ENCODE peak calls at places on chromosomes 2 and 18, in six cellular contexts. G is HepG2, B is right lobe of liver, A is OCI-LY7, I is psoas muscle, S is MM.1S. X is an unnamed sample.

GRCh38 chr18:68779169-68779568 is 18.7 kb upstream of the CCDC102B start:
- DNase-seq in S (no peak), B (no peak), G (no peak), A (no peak), I (no peak), X (no peak)

GRCh38 chr18:46480187-46480586 is 176.8 kb downstream of the LOXHD1 start:
- DNase-seq in B (no peak), G (no peak), S (no peak), A (no peak), I (no peak), X (no peak)

GRCh38 chr2:85438291-85439110 is 20.0 kb downstream of the SH2D6 start:
- DNase-seq in G (peak), A (no peak), I (peak), S (no peak), B (peak), X (no peak)

GRCh38 chr2:174246944-174247381 is 1.4 kb downstream of the OLA1 start:
- DNase-seq in I (no peak), A (no peak), B (no peak), S (no peak), G (peak), X (no peak)

GRCh38 chr2:219500135-219500534 is 1.4 kb downstream of the GMPPA start:
- DNase-seq in S (no peak), G (peak), I (no peak), A (no peak), B (no peak), X (no peak)

GRCh38 chr2:102872388-102872787 is 110.6 kb downstream of the TMEM182 start:
- DNase-seq in B (no peak), S (no peak), G (peak), A (no peak), I (no peak), X (no peak)

GRCh38 chr18:42792731-42793130 is 322.8 kb downstream of the RIT2 start:
- DNase-seq in I (no peak), S (no peak), A (no peak), G (no peak), B (no peak), X (no peak)

GRCh38 chr18:25974630-25975077 is 115.8 kb downstream of the SS18 start:
- DNase-seq in I (no peak), G (no peak), S (no peak), B (no peak), A (peak), X (no peak)

GRCh38 chr2:59585657-59586056 is 967.8 kb downstream of the BCL11A start:
- DNase-seq in B (no peak), S (no peak), I (no peak), A (no peak), G (no peak), X (no peak)

GRCh38 chr2:26033270-26033768 is 565 bp upstream of the RAB10 start:
- DNase-seq in G (peak), S (no peak), A (peak), B (peak), I (no peak), X (peak)

GRCh38 chr2:54968561-54969218 is 81.6 kb downstream of the RTN4 start:
- DNase-seq in B (no peak), A (no peak), G (no peak), S (no peak), I (peak), X (no peak)

GRCh38 chr2:147096671-147097070 is 748.2 kb upstream of the ACVR2A start:
- DNase-seq in G (no peak), B (no peak), A (no peak), S (no peak), I (no peak), X (no peak)

GRCh38 chr18:77062518-77063003 is 70.0 kb downstream of the MBP start:
- DNase-seq in S (peak), G (no peak), I (no peak), A (peak), B (no peak), X (no peak)

GRCh38 chr2:102735431-102736130 is 26.2 kb upstream of the TMEM182 start:
- DNase-seq in S (no peak), I (peak), B (peak), A (no peak), G (peak), X (no peak)

GRCh38 chr2:97968228-97968627 is 27.5 kb downstream of the TMEM131 start:
- DNase-seq in G (no peak), I (no peak), A (no peak), S (no peak), B (no peak), X (no peak)

GRCh38 chr18:13051950-13052349 is 60.8 kb downstream of the CEP192 start:
- DNase-seq in A (peak), B (no peak), I (no peak), S (no peak), G (no peak), X (no peak)

GRCh38 chr2:24385366-24385765 is 25.0 kb upstream of the ITSN2 start:
- DNase-seq in B (no peak), G (no peak), A (no peak), S (no peak), I (no peak), X (no peak)

GRCh38 chr2:236180831-236181453 is 12.8 kb upstream of the GBX2 start:
- DNase-seq in S (peak), G (peak), A (peak), I (no peak), B (peak), X (no peak)

GRCh38 chr2:236177967-236178909 is 10.1 kb upstream of the GBX2 start:
- DNase-seq in B (peak), G (peak), I (peak), S (peak), A (no peak), X (no peak)

GRCh38 chr2:236178921-236179652 is 10.9 kb upstream of the GBX2 start:
- DNase-seq in I (no peak), B (no peak), S (no peak), A (no peak), G (no peak), X (no peak)

GRCh38 chr2:236180501-236180816 is 12.3 kb upstream of the GBX2 start:
- DNase-seq in S (no peak), B (no peak), A (no peak), G (no peak), I (no peak), X (no peak)

GRCh38 chr2:236179653-236180500 is 11.7 kb upstream of the GBX2 start:
- DNase-seq in B (no peak), A (no peak), S (no peak), I (no peak), G (no peak), X (no peak)
- H3K4me3 ChIP-seq in B (no peak), A (no peak), S (no peak), I (peak), G (no peak), X (peak)

GRCh38 chr2:73918856-73919255 is 7.8 kb upstream of the DGUOK start:
- DNase-seq in I (no peak), A (no peak), G (no peak), S (no peak), B (no peak), X (no peak)

GRCh38 chr2:73919596-73920228 is 7.0 kb upstream of the DGUOK start:
- DNase-seq in I (no peak), G (no peak), B (no peak), A (no peak), S (no peak), X (no peak)

GRCh38 chr2:73921581-73921980 is 5.1 kb upstream of the DGUOK start:
- DNase-seq in B (no peak), G (no peak), S (no peak), I (no peak), A (no peak), X (no peak)

GRCh38 chr2:73922681-73923080 is 4.0 kb upstream of the DGUOK start:
- DNase-seq in G (no peak), B (no peak), I (no peak), S (no peak), A (no peak), X (no peak)

GRCh38 chr2:73920577-73921545 is 5.8 kb upstream of the DGUOK start:
- DNase-seq in I (peak), B (peak), S (no peak), G (peak), A (peak), X (no peak)
- TF ChIP-seq CTCF in I (no peak), B (no peak), S (peak), G (peak), A (peak), X (peak)

DNA sequence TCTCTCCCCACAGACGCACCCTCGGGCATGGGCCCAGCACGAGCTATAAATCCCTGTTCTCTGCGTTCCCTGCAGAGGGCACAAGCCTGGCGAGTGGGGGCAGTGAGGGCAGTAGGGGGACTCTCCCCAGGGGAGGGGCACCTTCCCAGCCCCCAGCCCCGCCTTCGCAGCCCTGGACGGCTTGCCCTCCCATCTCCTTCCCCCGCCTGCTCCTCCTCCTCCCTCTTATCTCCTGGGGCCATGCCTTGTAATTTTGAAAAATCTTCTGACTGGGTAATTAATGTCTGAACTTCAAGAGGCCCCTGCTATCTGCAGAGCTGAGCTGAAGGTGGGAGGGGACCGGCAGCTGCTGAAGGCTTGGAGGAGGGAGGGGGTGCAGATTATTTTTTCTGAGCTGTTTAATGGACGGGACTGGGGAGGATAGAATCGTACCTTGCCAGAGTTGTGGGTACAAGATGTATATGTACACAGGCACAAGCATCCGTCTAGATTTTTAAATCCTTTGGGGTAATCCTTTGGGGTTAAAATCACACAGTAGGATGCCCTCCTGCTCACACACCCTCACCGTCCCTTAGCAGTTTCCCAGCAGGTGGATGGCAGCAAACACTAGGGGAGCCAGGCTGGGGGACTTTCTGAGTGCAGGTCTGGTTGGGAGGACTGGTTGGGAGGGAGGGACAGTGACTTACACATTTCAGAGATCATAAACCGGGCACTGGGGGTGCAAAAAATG is 121.9 kb downstream of the SMAD7 start:
- DNase-seq in G (no peak), A (no peak), I (no peak), S (no peak), B (no peak), X (no peak)
- H3K4me3 ChIP-seq in G (no peak), A (no peak), I (no peak), S (no peak), B (no peak), X (peak)

DNA sequence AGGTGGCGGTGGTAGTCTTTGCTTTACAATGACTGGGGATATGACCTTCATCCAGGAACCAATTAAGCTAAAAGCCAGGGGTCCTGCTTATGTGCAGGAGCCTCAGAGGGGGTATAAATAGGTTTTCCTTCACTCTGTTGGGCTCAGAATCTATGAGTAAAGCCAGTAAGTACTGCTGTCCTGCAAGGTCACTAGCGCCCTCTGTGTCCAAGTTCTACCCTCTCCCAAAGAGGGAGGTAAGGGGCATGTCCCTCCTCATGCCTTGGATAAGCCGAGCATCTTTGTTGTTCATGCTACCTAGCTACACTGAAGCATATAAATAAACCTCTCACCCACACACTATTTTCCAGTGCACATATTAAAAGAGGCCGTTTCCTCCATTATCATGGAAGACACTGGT is 79.4 kb downstream of the SPRED2 start:
- DNase-seq in G (no peak), A (no peak), B (no peak), S (no peak), I (no peak), X (no peak)
- TF ChIP-seq CTCF in G (peak), A (peak), B (no peak), S (no peak), I (no peak), X (no peak)

DNA sequence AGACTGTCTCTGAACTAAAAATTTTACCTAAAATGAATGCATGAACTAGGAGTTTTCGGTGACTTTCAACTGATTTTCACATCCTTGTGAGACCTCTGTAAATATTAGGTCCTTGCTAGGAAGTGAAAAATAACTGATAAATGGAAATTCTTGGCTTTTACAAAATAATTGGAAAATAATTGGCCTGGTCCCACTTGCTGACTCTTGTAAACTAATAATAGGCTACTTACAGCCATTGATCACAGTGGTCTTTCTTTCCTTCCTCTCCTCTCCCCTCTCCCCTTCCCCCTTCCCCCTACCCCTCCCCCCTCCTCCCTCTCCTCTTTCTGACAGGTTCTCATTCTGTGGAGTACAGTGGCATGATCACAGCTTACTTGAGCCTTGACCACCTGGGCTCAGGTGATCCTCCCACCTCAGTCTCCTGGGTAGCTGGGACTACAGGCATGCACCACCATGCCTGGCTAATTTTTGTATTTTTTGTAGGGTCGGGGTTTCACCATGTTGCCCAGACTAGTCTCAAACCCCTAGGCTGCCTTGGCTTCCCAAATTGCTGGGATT is 38.3 kb downstream of the UGP2 start:
- DNase-seq in B (no peak), G (no peak), S (no peak), I (no peak), A (no peak), X (no peak)
- H3K4me3 ChIP-seq in B (no peak), G (no peak), S (no peak), I (no peak), A (no peak), X (no peak)

DNA sequence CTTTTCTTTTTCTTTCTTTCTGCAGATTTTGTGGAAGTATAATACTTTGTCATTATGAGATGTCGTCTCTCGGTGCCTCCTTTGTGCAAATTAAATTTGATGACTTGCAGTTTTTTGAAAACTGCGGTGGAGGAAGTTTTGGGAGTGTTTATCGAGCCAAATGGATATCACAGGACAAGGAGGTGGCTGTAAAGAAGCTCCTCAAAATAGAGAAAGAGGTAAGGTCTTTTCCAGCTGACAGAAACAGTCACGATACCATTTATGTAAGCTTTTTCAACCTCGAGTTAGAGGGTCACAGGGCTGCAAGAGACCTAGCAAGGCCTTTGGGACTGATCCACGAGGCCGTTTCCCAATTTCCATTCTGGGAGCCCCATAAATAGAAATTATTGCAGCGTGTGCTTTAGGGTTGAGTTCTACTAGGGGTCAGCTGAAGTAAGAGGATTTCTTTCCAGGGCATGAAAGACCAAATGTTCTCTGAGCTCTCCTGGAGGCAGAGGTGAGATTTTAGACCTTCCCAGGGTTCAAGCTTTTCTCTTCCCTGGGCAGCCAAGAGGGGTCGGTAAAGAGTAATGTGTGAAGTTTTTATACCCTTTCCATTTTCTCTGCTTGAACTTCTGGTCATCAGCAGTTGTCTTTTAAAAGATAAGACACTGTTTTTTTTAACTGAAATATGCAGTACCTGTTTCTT is 15.5 kb downstream of the MAP3K20 start:
- DNase-seq in S (no peak), G (no peak), I (peak), B (no peak), A (no peak), X (no peak)
- TF ChIP-seq CTCF in S (peak), G (no peak), I (peak), B (no peak), A (peak), X (no peak)

GRCh38 chr18:49061239-49061905 is 110.6 kb upstream of the SMAD7 start:
- DNase-seq in A (no peak), B (no peak), G (no peak), I (no peak), S (no peak), X (no peak)
- H3K4me3 ChIP-seq in A (peak), B (no peak), G (no peak), I (no peak), S (no peak), X (no peak)

GRCh38 chr2:88055436-88056128 is at the start of gene KRCC1:
- DNase-seq in S (peak), G (peak), B (peak), I (peak), A (peak), X (peak)
- TF ChIP-seq CTCF in S (no peak), G (no peak), B (peak), I (peak), A (no peak), X (peak)

GRCh38 chr2:190646780-190647626 is 1.9 kb upstream of the NAB1 start:
- DNase-seq in A (no peak), S (no peak), B (no peak), I (no peak), G (no peak), X (no peak)
- H3K4me3 ChIP-seq in A (no peak), S (no peak), B (no peak), I (peak), G (no peak), X (peak)